ENCODE peak calls at places on chromosomes 3 and 15, in seven cellular contexts. Q is IMR-90, B is psoas muscle, Z is PC-9, H is spleen, K is Panc1, U is aorta. N is an unnamed sample. For H3K4me1, the result is how much of the 10 kb centered on the place peaks cover.

GRCh38 chr3:196941846-196942225 is 492 bp downstream of the NCBP2 start:
- DNase-seq in Q (peak), B (no peak), Z (no peak), H (peak), K (no peak), U (peak), N (no peak)

GRCh38 chr3:49256152-49256551 is 20.9 kb downstream of the C3orf62 start:
- DNase-seq in Q (no peak), B (no peak), Z (peak), H (no peak), K (no peak), U (peak), N (no peak)

GRCh38 chr15:71043373-71043772 is 71.9 kb upstream of the THSD4 start:
- DNase-seq in Q (peak), B (no peak), Z (no peak), H (no peak), K (no peak), U (no peak), N (peak)

GRCh38 chr3:161854232-161854771 is 357.7 kb downstream of the OTOL1 start:
- DNase-seq in Q (peak), B (no peak), Z (peak), H (no peak), K (no peak), U (peak), N (no peak)

GRCh38 chr15:75672111-75672602 is 24.4 kb downstream of the SNX33 start:
- DNase-seq in Q (no peak), B (no peak), Z (no peak), H (no peak), K (no peak), U (no peak), N (no peak)

GRCh38 chr3:16357191-16357590 is 92.2 kb downstream of the OXNAD1 start:
- DNase-seq in Q (peak), B (no peak), Z (no peak), H (no peak), K (no peak), U (no peak), N (no peak)

GRCh38 chr3:158167737-158168469 is 58.0 kb downstream of the RSRC1 start:
- DNase-seq in Q (peak), B (no peak), Z (peak), H (no peak), K (peak), U (no peak), N (peak)

GRCh38 chr15:63553388-63553791 is 43.8 kb upstream of the FBXL22 start:
- DNase-seq in Q (peak), B (no peak), Z (no peak), H (no peak), K (peak), U (no peak), N (peak)

GRCh38 chr15:60563066-60563465 is 84.1 kb upstream of the ICE2 start:
- DNase-seq in Q (no peak), B (no peak), Z (no peak), H (no peak), K (no peak), U (no peak), N (no peak)

GRCh38 chr3:139120336-139120971 is 75.8 kb upstream of the PRR23C start:
- DNase-seq in Q (peak), B (no peak), Z (no peak), H (no peak), K (no peak), U (no peak), N (no peak)

GRCh38 chr15:43412096-43412495 is 41.2 kb downstream of the TUBGCP4 start:
- DNase-seq in Q (no peak), B (no peak), Z (no peak), H (no peak), K (no peak), U (no peak), N (no peak)

GRCh38 chr3:126288314-126288713 is 68.9 kb downstream of the KLF15 start:
- DNase-seq in Q (no peak), B (peak), Z (no peak), H (no peak), K (no peak), U (peak), N (no peak)

GRCh38 chr15:75622505-75622904 is 3.0 kb downstream of the SNUPN start:
- DNase-seq in Q (no peak), B (no peak), Z (no peak), H (peak), K (no peak), U (no peak), N (no peak)

GRCh38 chr15:90459368-90459767 is 70.4 kb upstream of the CRTC3 start:
- DNase-seq in Q (no peak), B (no peak), Z (no peak), H (no peak), K (no peak), U (no peak), N (no peak)

GRCh38 chr15:50058231-50058630 is 60.8 kb downstream of the ATP8B4 start:
- DNase-seq in Q (peak), B (no peak), Z (no peak), H (no peak), K (no peak), U (no peak), N (no peak)

GRCh38 chr15:95884276-95884675 is 446.2 kb upstream of the NR2F2 start:
- DNase-seq in Q (no peak), B (no peak), Z (no peak), H (no peak), K (no peak), U (no peak), N (no peak)

GRCh38 chr15:94395626-94396025 is 164.3 kb downstream of the MCTP2 start:
- DNase-seq in Q (peak), B (no peak), Z (no peak), H (no peak), K (no peak), U (no peak), N (no peak)

GRCh38 chr3:142889263-142890014 is 556 bp upstream of the PCOLCE2 start:
- DNase-seq in Q (no peak), B (no peak), Z (no peak), H (no peak), K (no peak), U (no peak), N (no peak)

GRCh38 chr3:132587401-132587800 is 9.7 kb upstream of the ACKR4 start:
- DNase-seq in Q (no peak), B (no peak), Z (no peak), H (no peak), K (no peak), U (no peak), N (no peak)

GRCh38 chr3:176490357-176490756 is 706.9 kb downstream of the TBL1XR1 start:
- DNase-seq in Q (no peak), B (no peak), Z (no peak), H (no peak), K (no peak), U (no peak), N (no peak)

GRCh38 chr3:4983739-4984510 is 4.7 kb downstream of the BHLHE40 start:
- DNase-seq in Q (peak), B (peak), Z (peak), H (peak), K (no peak), U (peak), N (no peak)

GRCh38 chr3:16419640-16420039 is 93.9 kb downstream of the RFTN1 start:
- DNase-seq in Q (peak), B (no peak), Z (no peak), H (no peak), K (no peak), U (no peak), N (no peak)

GRCh38 chr15:33808720-33809119 is 159.6 kb upstream of the CHRM5 start:
- DNase-seq in Q (no peak), B (no peak), Z (no peak), H (no peak), K (no peak), U (no peak), N (no peak)

GRCh38 chr15:73794501-73795133 is 41.5 kb upstream of the INSYN1 start:
- DNase-seq in Q (peak), B (no peak), Z (no peak), H (no peak), K (no peak), U (no peak), N (no peak)

GRCh38 chr3:37608061-37608702 is 253.5 kb upstream of the CTDSPL start:
- DNase-seq in Q (no peak), B (no peak), Z (no peak), H (no peak), K (peak), U (no peak), N (no peak)

GRCh38 chr15:85379403-85380131 is 836 bp upstream of the AKAP13 start:
- DNase-seq in Q (no peak), B (no peak), Z (no peak), H (no peak), K (no peak), U (no peak), N (no peak)

GRCh38 chr15:77959094-77959879 is 118.2 kb downstream of the TBC1D2B start:
- DNase-seq in Q (peak), B (peak), Z (peak), H (peak), K (no peak), U (peak), N (peak)

GRCh38 chr15:41921167-41921566 is 27.3 kb upstream of the SPTBN5 start:
- DNase-seq in Q (peak), B (no peak), Z (no peak), H (no peak), K (no peak), U (no peak), N (no peak)

GRCh38 chr15:41925209-41925608 is 31.4 kb upstream of the SPTBN5 start:
- DNase-seq in Q (no peak), B (no peak), Z (no peak), H (no peak), K (no peak), U (no peak), N (no peak)

GRCh38 chr15:41923424-41923999 is 29.7 kb upstream of the SPTBN5 start:
- DNase-seq in Q (no peak), B (no peak), Z (no peak), H (no peak), K (no peak), U (no peak), N (no peak)

GRCh38 chr15:41919954-41920538 is 26.2 kb upstream of the SPTBN5 start:
- DNase-seq in Q (peak), B (peak), Z (no peak), H (no peak), K (no peak), U (no peak), N (no peak)

DNA sequence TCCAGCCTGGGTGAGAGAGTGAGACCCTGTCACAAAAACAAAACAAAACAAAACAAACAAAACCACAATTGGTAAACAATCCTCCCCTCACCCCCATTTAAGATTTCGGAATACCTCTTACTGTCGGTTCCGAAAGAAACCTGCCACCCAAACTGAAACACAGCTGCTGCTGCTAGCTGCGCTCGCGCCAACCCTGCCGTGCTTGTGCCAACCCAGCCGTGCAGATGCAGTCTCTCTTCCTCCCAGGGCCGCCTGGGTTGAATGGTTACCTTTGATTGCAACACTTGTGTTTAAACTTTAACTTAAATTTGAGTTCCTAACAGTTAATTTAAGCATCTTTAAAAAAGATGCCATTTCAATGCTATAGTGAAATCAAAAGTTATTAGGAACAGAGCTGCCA is 28.5 kb upstream of the SPTBN5 start:
- DNase-seq in Q (no peak), B (no peak), Z (no peak), H (no peak), K (no peak), U (no peak), N (no peak)
- H3K4me1 ChIP-seq in Q (under half), B (under half), Z (under half), H (under half), K (under half), U (under half), N (under half)

GRCh38 chr3:112338727-112339056 is 5.7 kb downstream of the CD200 start:
- DNase-seq in Q (no peak), B (no peak), Z (no peak), H (no peak), K (no peak), U (no peak), N (no peak)
- H3K4me1 ChIP-seq in Q (under half), B (under half), Z (under half), H (under half), K (under half), U (under half), N (under half)

GRCh38 chr15:39358441-39359041 is 222.3 kb upstream of the THBS1 start:
- DNase-seq in Q (peak), B (no peak), Z (no peak), H (no peak), K (no peak), U (no peak), N (no peak)

GRCh38 chr15:39361497-39361896 is 219.4 kb upstream of the THBS1 start:
- DNase-seq in Q (no peak), B (no peak), Z (no peak), H (no peak), K (no peak), U (no peak), N (no peak)

GRCh38 chr15:39360417-39360816 is 220.5 kb upstream of the THBS1 start:
- DNase-seq in Q (no peak), B (no peak), Z (no peak), H (no peak), K (no peak), U (no peak), N (no peak)

GRCh38 chr15:39357478-39358268 is 223.2 kb upstream of the THBS1 start:
- DNase-seq in Q (no peak), B (no peak), Z (no peak), H (no peak), K (no peak), U (no peak), N (no peak)

GRCh38 chr15:39359736-39360135 is 221.1 kb upstream of the THBS1 start:
- DNase-seq in Q (no peak), B (no peak), Z (no peak), H (no peak), K (no peak), U (no peak), N (no peak)
- H3K4me1 ChIP-seq in Q (under half), B (under half), Z (under half), H (under half), K (under half), U (under half), N (under half)

GRCh38 chr3:129507181-129507831 is 21.1 kb upstream of the RHO start:
- DNase-seq in Q (no peak), B (peak), Z (no peak), H (peak), K (no peak), U (no peak), N (no peak)
- H3K4me1 ChIP-seq in Q (under half), B (under half), Z (under half), H (under half), K (under half), U (under half), N (under half)

GRCh38 chr3:11616551-11616950 is 27.2 kb downstream of the VGLL4 start:
- DNase-seq in Q (no peak), B (no peak), Z (no peak), H (no peak), K (no peak), U (no peak), N (no peak)
- H3K4me1 ChIP-seq in Q (under half), B (half or more), Z (under half), H (under half), K (half or more), U (under half), N (under half)

GRCh38 chr3:150080058-150080730 is 109.5 kb upstream of the PFN2 start:
- DNase-seq in Q (no peak), B (no peak), Z (no peak), H (no peak), K (no peak), U (no peak), N (no peak)
- H3K4me1 ChIP-seq in Q (under half), B (under half), Z (under half), H (under half), K (under half), U (under half), N (half or more)

GRCh38 chr3:58560771-58561311 is 16.4 kb downstream of the FAM107A start:
- DNase-seq in Q (peak), B (no peak), Z (peak), H (no peak), K (no peak), U (no peak), N (peak)
- H3K4me1 ChIP-seq in Q (under half), B (under half), Z (under half), H (under half), K (under half), U (under half), N (under half)

GRCh38 chr3:58042947-58043707 is 34.9 kb downstream of the FLNB start:
- DNase-seq in Q (no peak), B (no peak), Z (no peak), H (no peak), K (no peak), U (no peak), N (no peak)

GRCh38 chr3:58041826-58042324 is 33.7 kb downstream of the FLNB start:
- DNase-seq in Q (peak), B (no peak), Z (peak), H (no peak), K (no peak), U (no peak), N (no peak)

GRCh38 chr3:58038675-58039302 is 30.6 kb downstream of the FLNB start:
- DNase-seq in Q (no peak), B (no peak), Z (no peak), H (peak), K (no peak), U (no peak), N (no peak)

GRCh38 chr3:58039609-58040008 is 31.4 kb downstream of the FLNB start:
- DNase-seq in Q (no peak), B (no peak), Z (no peak), H (no peak), K (no peak), U (no peak), N (no peak)

DNA sequence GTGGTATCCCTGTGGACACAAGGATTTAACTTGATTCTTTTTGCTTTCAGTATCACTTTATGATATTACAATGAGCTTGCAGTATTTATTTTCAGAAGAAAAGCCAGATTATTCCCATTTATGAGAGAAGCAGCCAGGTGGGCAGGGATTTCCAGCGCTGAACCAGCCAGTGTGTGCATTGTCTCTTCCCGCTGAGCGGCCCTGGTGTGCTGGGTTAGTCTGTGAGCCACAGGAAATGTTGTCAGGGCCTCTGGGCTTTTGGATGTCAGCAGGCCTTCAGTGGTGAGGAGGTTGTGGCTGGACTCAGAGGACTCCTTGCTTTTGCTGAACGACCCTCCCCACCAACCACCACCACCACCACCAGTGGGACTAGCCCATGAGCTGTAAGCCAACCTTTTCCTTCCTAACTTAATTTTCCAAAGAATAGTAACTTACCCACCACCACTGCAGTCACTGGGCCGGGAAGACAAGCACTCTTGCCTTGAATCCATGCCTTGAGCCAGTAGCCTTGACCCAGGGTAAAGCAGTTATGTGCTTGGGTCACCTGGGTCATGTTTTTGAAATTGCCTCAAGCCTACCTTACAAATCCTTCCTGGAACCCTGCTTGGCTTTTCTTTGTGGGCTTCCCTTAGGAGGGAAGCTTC is 33.1 kb downstream of the FLNB start:
- DNase-seq in Q (peak), B (no peak), Z (no peak), H (no peak), K (no peak), U (no peak), N (no peak)
- H3K4me1 ChIP-seq in Q (under half), B (under half), Z (half or more), H (under half), K (half or more), U (under half), N (under half)